ENCODE peak calls at places on chromosomes 5 and 9, in six cellular contexts. X, M, L, Z, C and I are unnamed samples.

GRCh38 chr9:84327184-84327583 is 13.4 kb downstream of the SLC28A3 start:
- DNase-seq in X (no peak), M (no peak), L (no peak), Z (no peak), C (no peak), I (no peak)

GRCh38 chr5:96928931-96929708 is 6.8 kb upstream of the LNPEP start:
- DNase-seq in X (no peak), M (no peak), L (no peak), Z (no peak), C (no peak), I (no peak)

GRCh38 chr9:93116049-93116961 is 17.7 kb downstream of the NINJ1 start:
- DNase-seq in X (peak), M (peak), L (no peak), Z (peak), C (peak), I (no peak)

GRCh38 chr5:130471-131175 is 38.7 kb downstream of the PLEKHG4B start:
- DNase-seq in X (no peak), M (peak), L (peak), Z (peak), C (no peak), I (peak)

GRCh38 chr9:83451308-83451707 is 86.9 kb downstream of the FRMD3 start:
- DNase-seq in X (no peak), M (no peak), L (no peak), Z (peak), C (no peak), I (no peak)

GRCh38 chr5:154237376-154237743 is 46.8 kb downstream of the GALNT10 start:
- DNase-seq in X (no peak), M (no peak), L (no peak), Z (no peak), C (no peak), I (no peak)

GRCh38 chr9:104993291-104993963 is 65.5 kb upstream of the ABCA1 start:
- DNase-seq in X (peak), M (peak), L (peak), Z (peak), C (peak), I (peak)

GRCh38 chr5:139655727-139656271 is 7.7 kb downstream of the CXXC5 start:
- DNase-seq in X (peak), M (peak), L (peak), Z (peak), C (no peak), I (no peak)

GRCh38 chr9:35649431-35650340 is 1.0 kb downstream of the SIT1 start:
- DNase-seq in X (no peak), M (peak), L (peak), Z (peak), C (no peak), I (no peak)

GRCh38 chr5:120062515-120062917 is 401.6 kb upstream of the PRR16 start:
- DNase-seq in X (no peak), M (peak), L (peak), Z (peak), C (no peak), I (peak)

GRCh38 chr9:32877103-32877502 is 93.8 kb downstream of the TMEM215 start:
- DNase-seq in X (no peak), M (no peak), L (no peak), Z (peak), C (no peak), I (no peak)

GRCh38 chr9:109401169-109401989 is 80.5 kb upstream of the EPB41L4B start:
- DNase-seq in X (no peak), M (peak), L (peak), Z (peak), C (peak), I (peak)

GRCh38 chr9:2780846-2781245 is 63.0 kb downstream of the PUM3 start:
- DNase-seq in X (no peak), M (no peak), L (no peak), Z (no peak), C (no peak), I (no peak)

GRCh38 chr9:134618163-134618822 is 23.3 kb upstream of the COL5A1 start:
- DNase-seq in X (no peak), M (no peak), L (no peak), Z (peak), C (peak), I (no peak)

GRCh38 chr5:126656397-126657007 is 55.8 kb downstream of the PHAX start:
- DNase-seq in X (no peak), M (peak), L (peak), Z (peak), C (no peak), I (no peak)

GRCh38 chr9:24912767-24913166 is 367.1 kb upstream of the IZUMO3 start:
- DNase-seq in X (no peak), M (no peak), L (peak), Z (no peak), C (no peak), I (no peak)

GRCh38 chr9:79446540-79447307 is 125.0 kb upstream of the TLE4 start:
- DNase-seq in X (no peak), M (no peak), L (no peak), Z (no peak), C (no peak), I (no peak)

DNA sequence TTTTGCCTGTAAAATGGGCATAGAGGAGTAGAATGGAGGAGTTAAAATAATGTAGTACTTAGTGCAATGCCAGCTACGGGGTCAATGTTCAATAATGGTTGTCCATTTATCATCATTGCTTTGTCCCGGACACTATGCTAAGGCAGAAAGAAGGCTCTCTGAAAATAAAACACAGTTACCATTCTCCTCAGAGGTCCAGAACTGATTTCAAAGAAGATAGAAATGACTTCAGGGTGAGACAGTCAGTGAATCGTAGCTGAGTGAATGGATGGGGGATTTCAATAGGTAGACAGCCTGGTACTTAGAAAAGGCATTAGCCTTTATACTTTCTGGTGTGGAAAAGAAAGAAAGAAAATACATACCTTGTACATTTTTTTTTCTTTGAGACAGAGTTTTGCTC is 1.2 kb upstream of the AK3 start:
- DNase-seq in X (no peak), M (no peak), L (peak), Z (peak), C (no peak), I (no peak)
- H3K4me3 ChIP-seq in X (peak), M (no peak), L (no peak), Z (no peak), C (no peak), I (no peak)

GRCh38 chr5:37121027-37121426 is 128.1 kb downstream of the CPLANE1 start:
- DNase-seq in X (no peak), M (no peak), L (no peak), Z (no peak), C (no peak), I (no peak)

GRCh38 chr5:37120270-37120669 is 128.9 kb downstream of the CPLANE1 start:
- DNase-seq in X (no peak), M (no peak), L (no peak), Z (no peak), C (no peak), I (no peak)

GRCh38 chr5:37111426-37112382 is 137.5 kb downstream of the CPLANE1 start:
- DNase-seq in X (no peak), M (no peak), L (no peak), Z (no peak), C (no peak), I (no peak)

GRCh38 chr5:37112383-37112991 is 136.7 kb downstream of the CPLANE1 start:
- DNase-seq in X (no peak), M (no peak), L (no peak), Z (no peak), C (no peak), I (no peak)

DNA sequence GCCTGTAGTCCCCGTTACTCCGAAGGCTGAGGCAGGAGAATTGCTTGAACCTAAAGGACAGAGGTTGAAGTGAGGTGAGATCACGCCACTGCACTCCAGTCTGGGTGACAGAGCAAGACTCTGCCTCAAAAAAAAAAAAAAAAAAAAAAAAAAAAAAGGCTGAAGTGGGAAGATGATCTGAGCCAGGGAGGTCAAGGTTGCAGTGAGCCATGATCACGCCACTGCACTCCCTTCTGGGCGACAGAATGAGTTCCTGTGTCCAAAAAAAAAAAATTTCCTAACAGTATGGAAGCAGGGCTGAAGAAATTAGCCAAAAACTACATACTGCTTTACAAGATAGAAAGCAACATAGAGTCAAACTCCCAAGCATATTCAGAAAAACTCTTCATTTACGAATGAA is 132.8 kb downstream of the CPLANE1 start:
- DNase-seq in X (no peak), M (no peak), L (no peak), Z (no peak), C (no peak), I (no peak)
- H3K4me3 ChIP-seq in X (no peak), M (no peak), L (no peak), Z (no peak), C (no peak), I (no peak)

GRCh38 chr5:42949348-42950090 is 90.6 kb downstream of the ANXA2R start:
- DNase-seq in X (peak), M (peak), L (peak), Z (peak), C (peak), I (peak)

GRCh38 chr5:42950466-42951168 is 89.5 kb downstream of the ANXA2R start:
- DNase-seq in X (peak), M (peak), L (peak), Z (peak), C (peak), I (peak)

GRCh38 chr5:42948961-42949347 is 91.2 kb downstream of the ANXA2R start:
- DNase-seq in X (no peak), M (no peak), L (no peak), Z (peak), C (no peak), I (no peak)

GRCh38 chr5:42951169-42951846 is 88.8 kb downstream of the ANXA2R start:
- DNase-seq in X (peak), M (peak), L (peak), Z (peak), C (peak), I (peak)

GRCh38 chr5:42950091-42950465 is 90.0 kb downstream of the ANXA2R start:
- DNase-seq in X (no peak), M (no peak), L (no peak), Z (no peak), C (no peak), I (no peak)
- H3K4me3 ChIP-seq in X (peak), M (peak), L (peak), Z (peak), C (peak), I (peak)

GRCh38 chr5:23507278-23507685 is at the start of gene PRDM9:
- DNase-seq in X (peak), M (peak), L (peak), Z (peak), C (no peak), I (no peak)
- H3K4me3 ChIP-seq in X (peak), M (no peak), L (peak), Z (peak), C (no peak), I (no peak)

DNA sequence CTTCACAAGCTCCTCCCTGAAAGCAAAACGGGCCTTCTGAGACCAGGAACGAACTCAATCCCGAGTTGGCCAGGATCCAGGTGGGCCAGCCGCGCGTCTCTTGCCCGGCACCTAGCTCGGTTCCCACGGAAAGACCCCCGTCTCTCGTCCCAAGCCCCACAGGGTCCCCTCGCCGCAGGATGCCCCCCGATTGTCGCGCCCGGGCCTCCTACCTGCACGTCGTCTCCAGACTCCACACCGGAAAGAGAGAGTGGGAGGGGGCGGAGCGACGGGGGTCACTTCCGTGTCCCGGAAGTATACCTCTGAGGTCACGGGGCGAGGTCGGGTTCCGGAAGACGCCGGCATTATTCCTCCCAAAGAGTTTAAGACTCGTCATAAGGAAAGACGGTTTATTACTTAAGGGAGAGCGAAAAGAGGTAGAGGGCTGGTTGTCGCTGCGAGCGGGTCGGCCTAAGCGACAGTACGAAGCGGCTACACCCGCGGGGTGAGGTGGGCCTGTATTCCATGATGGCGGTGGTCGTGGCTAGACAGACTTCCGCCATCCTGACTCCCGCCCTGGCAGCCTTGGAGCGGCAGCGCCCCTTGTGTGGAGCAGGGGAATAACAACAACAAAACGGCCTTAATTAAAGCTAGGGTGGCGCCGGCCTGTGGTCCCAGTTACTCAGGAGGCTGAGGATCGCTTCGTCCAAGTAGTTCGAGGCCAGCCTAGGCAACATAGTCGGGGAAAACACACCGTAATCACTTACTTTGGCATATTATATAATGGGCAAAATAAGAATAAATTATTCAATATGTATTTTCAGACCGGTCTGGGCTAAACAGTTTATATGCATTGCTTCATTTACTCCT is at the start of gene RPS14:
- DNase-seq in X (peak), M (peak), L (peak), Z (peak), C (peak), I (peak)
- H3K4me3 ChIP-seq in X (peak), M (peak), L (peak), Z (peak), C (peak), I (peak)

DNA sequence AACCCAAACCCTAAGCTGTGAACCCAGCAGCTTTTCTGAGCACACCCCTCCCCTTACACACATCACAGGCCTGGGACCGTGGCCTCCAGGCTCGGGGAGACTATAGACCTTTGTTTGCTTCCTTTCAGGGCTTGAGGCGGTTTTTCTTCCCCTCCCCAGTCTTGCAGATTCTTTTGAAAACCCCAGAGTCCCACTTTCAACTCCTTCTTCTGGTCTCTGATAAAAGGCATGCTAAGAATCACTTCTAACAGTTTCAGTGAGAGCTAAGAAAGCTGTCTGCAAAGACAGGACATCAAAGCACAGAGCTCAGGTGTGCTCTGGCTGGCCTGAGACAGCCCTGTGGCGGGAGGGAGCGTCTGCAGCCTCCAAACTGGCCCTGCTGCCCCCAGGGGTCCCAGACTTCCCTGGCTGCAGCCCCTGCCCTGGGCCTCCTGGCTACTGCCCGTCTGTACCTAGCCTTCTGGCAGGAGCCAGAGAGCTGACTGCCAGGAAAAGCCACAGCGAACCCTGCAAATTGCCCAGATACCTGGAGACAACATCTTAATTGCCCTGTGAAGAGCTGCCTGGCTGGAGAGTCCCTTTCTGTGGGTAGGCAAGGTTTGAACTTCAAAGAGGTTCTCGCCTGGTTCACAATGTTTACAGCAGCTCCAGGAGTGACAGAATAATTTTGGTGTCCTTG is 138.9 kb downstream of the GADD45G start:
- DNase-seq in X (no peak), M (no peak), L (no peak), Z (no peak), C (no peak), I (no peak)
- H3K4me3 ChIP-seq in X (no peak), M (no peak), L (no peak), Z (no peak), C (no peak), I (no peak)

GRCh38 chr5:10601246-10602030 is 37.6 kb downstream of the ANKRD33B start:
- DNase-seq in X (peak), M (peak), L (peak), Z (peak), C (peak), I (peak)
- H3K4me3 ChIP-seq in X (peak), M (peak), L (no peak), Z (peak), C (no peak), I (peak)

GRCh38 chr9:10612649-10613398 is at the start of gene PTPRD:
- DNase-seq in X (no peak), M (peak), L (peak), Z (peak), C (no peak), I (peak)
- H3K4me3 ChIP-seq in X (peak), M (peak), L (peak), Z (peak), C (no peak), I (peak)

DNA sequence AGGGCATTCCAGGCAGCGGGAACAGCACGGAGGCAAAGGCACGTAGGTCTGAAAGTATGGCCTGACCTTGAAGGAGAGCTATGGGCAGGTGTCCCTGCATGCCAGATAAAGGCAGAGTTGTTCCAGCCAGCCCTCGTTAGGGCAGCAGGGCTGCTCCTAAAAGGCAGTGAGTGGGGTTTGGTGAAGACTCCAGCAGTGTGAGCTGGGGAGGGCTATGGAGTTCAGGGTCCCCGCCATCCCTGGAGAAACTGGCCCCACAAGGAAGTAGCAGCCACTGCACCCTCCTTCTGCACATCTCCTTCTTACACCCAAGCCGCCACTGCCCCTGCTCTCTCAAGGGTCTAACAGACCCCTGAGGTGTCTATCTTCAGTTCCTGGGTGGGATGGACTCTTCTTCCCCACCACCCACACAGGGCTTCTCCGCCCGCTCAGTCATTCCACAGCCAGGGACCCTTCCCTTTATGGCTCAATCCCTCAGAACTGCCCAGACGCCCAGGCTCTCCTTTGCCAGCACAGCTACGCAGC is 1.4 kb downstream of the AKNA start:
- DNase-seq in X (no peak), M (no peak), L (no peak), Z (peak), C (no peak), I (no peak)
- H3K4me3 ChIP-seq in X (peak), M (peak), L (peak), Z (peak), C (peak), I (peak)

GRCh38 chr9:95757026-95757425 is 118.5 kb upstream of the ERCC6L2 start:
- DNase-seq in X (no peak), M (peak), L (peak), Z (peak), C (no peak), I (peak)
- H3K4me3 ChIP-seq in X (no peak), M (no peak), L (no peak), Z (no peak), C (no peak), I (no peak)